ENCODE peak calls at places on chromosome 4, in four cellular contexts. N is HepG2, P is K562, Q is GM12878. A is an unnamed sample.

GRCh38 chr4:71261633-71262121 is 77.1 kb upstream of the SLC4A4 start:
- ATAC-seq in Q (peak; percentile 6), N (no peak), P (no peak), A (no peak)

GRCh38 chr4:43453058-43453457 is 560.5 kb downstream of the GRXCR1 start:
- ATAC-seq in N (peak; percentile 63), Q (no peak), P (no peak), A (no peak)

GRCh38 chr4:111048316-111048715 is 425.4 kb upstream of the PITX2 start:
- ATAC-seq in N (no peak), P (no peak), Q (no peak), A (no peak)

GRCh38 chr4:48538358-48538757 is 48.3 kb downstream of the ZAR1 start:
- ATAC-seq in N (no peak), Q (no peak), P (no peak), A (no peak)

GRCh38 chr4:83618431-83618830 is 82.5 kb downstream of the GPAT3 start:
- ATAC-seq in N (peak; percentile 95), P (peak; percentile 76), Q (no peak), A (peak; percentile 88)

GRCh38 chr4:1240721-1241465 is 8.0 kb downstream of the CTBP1 start:
- ATAC-seq in N (no peak), P (no peak), Q (no peak), A (no peak)

GRCh38 chr4:98242538-98242937 is 18.6 kb upstream of the RAP1GDS1 start:
- ATAC-seq in N (no peak), P (no peak), Q (no peak), A (no peak)

GRCh38 chr4:187059895-187060294 is 336.2 kb upstream of the FAT1 start:
- ATAC-seq in N (no peak), Q (no peak), P (no peak), A (no peak)

GRCh38 chr4:158170691-158171455 is 2.0 kb downstream of the GASK1B start:
- ATAC-seq in Q (peak; percentile 72), N (peak; percentile 81), P (peak; percentile 83), A (peak; percentile 51)

GRCh38 chr4:24774452-24774851 is 20.9 kb upstream of the SOD3 start:
- ATAC-seq in N (no peak), Q (no peak), P (no peak), A (no peak)

GRCh38 chr4:184189966-184190365 is 27.7 kb downstream of the ENPP6 start:
- ATAC-seq in N (no peak), Q (no peak), P (no peak), A (no peak)

GRCh38 chr4:153506972-153507678 is 41.0 kb downstream of the TMEM131L start:
- ATAC-seq in N (peak; percentile 41), P (peak; percentile 86), Q (no peak), A (no peak)

GRCh38 chr4:74283614-74284013 is 24.7 kb upstream of the EPGN start:
- ATAC-seq in P (no peak), Q (no peak), N (no peak), A (no peak)

GRCh38 chr4:68732653-68733466 is 62.4 kb upstream of the UGT2B15 start:
- ATAC-seq in Q (peak; percentile 90), P (no peak), N (peak; percentile 97), A (no peak)

GRCh38 chr4:99708551-99708950 is 50.9 kb upstream of the C4orf54 start:
- ATAC-seq in N (no peak), Q (no peak), P (no peak), A (no peak)

GRCh38 chr4:142406051-142406549 is 440.0 kb downstream of the INPP4B start:
- ATAC-seq in P (no peak), N (no peak), Q (peak; percentile 67), A (no peak)

GRCh38 chr4:118335316-118335715 is 17.5 kb downstream of the PRSS12 start:
- ATAC-seq in Q (no peak), N (no peak), P (no peak), A (no peak)

GRCh38 chr4:102598759-102599379 is 97.7 kb downstream of the NFKB1 start:
- ATAC-seq in P (no peak), N (no peak), Q (peak; percentile 66), A (no peak)

GRCh38 chr4:14111730-14112171 is 484.2 kb upstream of the BOD1L1 start:
- ATAC-seq in N (no peak), Q (no peak), P (no peak), A (no peak)

GRCh38 chr4:10015140-10015753 is 6.0 kb downstream of the SLC2A9 start:
- ATAC-seq in N (peak; percentile 16), Q (peak; percentile 51), P (no peak), A (no peak)

GRCh38 chr4:68259191-68259590 is 13.7 kb upstream of the TMPRSS11B start:
- ATAC-seq in P (no peak), Q (no peak), N (no peak), A (no peak)

GRCh38 chr4:15568814-15569213 is 86.3 kb downstream of the FBXL5 start:
- ATAC-seq in Q (no peak), P (no peak), N (no peak), A (no peak)

GRCh38 chr4:77728420-77728819 is 90.7 kb downstream of the CNOT6L start:
- ATAC-seq in Q (no peak), P (no peak), N (peak; percentile 31), A (no peak)

GRCh38 chr4:3184725-3185124 is 64.2 kb upstream of the MSANTD1 start:
- ATAC-seq in Q (no peak), N (no peak), P (no peak), A (no peak)

GRCh38 chr4:77629885-77630284 is 24.3 kb downstream of the CXCL13 start:
- ATAC-seq in Q (peak; percentile 78), N (no peak), P (no peak), A (no peak)

GRCh38 chr4:67229148-67229547 is 316.2 kb downstream of the CENPC start:
- ATAC-seq in Q (no peak), N (no peak), P (no peak), A (no peak)

GRCh38 chr4:15479913-15480185 is 10.2 kb downstream of the CC2D2A start:
- ATAC-seq in P (no peak), N (no peak), Q (no peak), A (peak; percentile 38)

GRCh38 chr4:88897180-88897579 is 159.8 kb downstream of the FAM13A start:
- ATAC-seq in N (no peak), Q (no peak), P (no peak), A (no peak)

GRCh38 chr4:24024597-24024996 is 134.8 kb upstream of the PPARGC1A start:
- ATAC-seq in P (no peak), Q (no peak), N (no peak), A (no peak)

DNA sequence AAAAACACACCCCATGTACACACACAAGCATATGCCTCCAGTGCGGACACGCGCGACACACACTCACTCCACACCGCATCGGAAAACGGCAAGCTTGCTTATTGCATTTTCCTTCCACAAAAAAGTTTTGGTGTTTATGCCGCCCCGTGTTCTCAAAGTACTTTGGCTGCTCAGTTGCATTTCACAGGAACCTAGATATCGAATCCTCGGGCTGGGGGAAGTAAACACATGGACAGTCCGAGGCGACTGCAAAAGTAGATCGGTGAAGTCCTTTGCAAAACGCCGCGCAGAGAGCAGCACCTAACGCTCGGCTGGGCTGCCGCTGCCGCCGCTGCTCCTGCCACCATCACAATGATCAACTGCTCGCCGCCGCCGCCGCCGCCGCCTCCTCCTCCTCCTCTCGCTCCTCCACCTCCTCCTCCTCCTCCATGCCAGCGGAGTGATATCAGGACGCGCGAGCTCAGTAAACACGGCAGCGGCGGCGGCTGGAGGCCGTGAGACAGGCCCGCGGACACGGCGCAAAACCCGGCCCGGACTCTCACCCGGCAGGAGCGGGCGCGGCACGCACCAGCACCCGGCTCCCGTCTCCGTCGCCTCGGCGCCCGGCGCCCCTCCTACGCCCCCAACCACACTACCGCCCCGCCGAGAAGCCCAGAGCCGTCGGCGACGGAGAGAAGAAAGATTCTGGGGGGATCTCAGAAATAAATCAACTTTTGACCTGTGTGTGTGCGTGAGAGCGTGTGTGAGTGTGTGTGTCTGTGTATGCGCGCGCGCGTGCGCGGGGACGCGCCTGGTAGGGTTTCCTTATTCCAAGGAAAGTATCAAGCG is at the start of gene MAML3:
- ATAC-seq in N (peak; percentile 83), P (peak; percentile 73), Q (peak; percentile 77), A (peak; percentile 69)
- TF ChIP-seq POLR2A in N (no peak), P (peak; percentile 36), Q (no peak), A (peak; percentile 65)

DNA sequence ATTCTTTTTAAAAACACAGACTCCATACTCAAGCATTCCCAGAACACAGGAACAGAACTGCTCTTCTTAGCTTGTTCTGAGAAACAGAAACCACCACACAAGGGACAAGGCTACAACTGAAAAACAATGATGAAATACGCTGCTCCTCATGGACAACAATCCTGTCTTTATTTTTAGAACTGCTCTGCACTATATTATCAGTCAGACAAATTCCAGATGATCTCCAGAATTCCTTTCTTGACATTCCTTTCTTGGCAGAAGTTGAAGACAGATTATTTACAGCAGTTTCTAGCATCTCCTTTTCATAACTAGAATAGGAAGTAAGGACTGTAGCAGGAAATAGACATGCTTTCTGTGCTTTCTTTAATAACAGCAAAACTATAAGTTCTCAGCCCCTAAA is 36.1 kb downstream of the ANTXR2 start:
- ATAC-seq in P (peak; percentile 75), Q (no peak), N (no peak), A (peak; percentile 97)
- TF ChIP-seq EP300 in P (no peak), Q (no peak), N (no peak), A (no peak)

GRCh38 chr4:173534439-173534838 is 4.4 kb upstream of the HAND2 start:
- ATAC-seq in Q (no peak), N (no peak), P (no peak), A (no peak)
- TF ChIP-seq POLR2AphosphoS5 in Q (no peak), N (no peak), P (no peak), A (no peak)

DNA sequence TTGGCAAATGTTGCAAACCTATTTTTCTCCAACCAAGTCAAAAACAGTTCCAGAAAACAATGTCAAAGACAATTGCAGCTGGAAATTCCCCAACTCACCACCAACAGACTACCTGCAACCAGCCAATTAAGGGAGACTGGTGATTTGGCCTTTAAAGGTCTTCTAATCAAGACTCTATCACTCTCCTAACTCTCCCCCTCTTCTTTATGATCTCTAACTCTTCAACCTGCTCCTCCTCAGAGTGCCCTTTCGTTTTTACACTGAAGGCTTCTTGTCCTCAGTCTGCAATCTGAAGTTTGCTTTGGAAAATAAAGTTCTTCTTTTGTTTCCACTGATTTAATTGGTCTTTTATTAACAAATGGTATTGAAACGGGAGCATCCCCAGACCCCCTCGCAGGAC is 203.9 kb downstream of the TECRL start:
- ATAC-seq in Q (peak; percentile 51), N (no peak), P (no peak), A (no peak)
- TF ChIP-seq POLR2A in Q (no peak), N (no peak), P (no peak), A (no peak)

DNA sequence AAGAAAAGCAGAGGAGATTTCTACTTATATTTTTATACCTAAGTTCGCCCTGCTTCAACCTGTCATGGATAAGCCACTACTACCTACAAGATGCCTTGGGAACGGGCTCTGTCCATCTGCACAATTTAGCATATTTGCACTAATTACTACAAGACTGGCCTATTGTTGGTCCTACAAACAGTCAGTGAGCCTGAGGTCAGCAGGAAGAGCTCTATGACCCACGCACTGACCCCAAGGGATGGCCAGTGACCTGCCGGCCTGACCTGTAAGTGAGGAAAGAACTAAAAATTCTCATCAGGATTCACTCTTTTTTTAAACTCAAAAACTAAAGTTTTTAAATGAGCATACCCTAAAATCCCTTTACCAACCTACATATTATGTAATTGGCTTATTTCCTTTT is 142.0 kb downstream of the COL25A1 start:
- ATAC-seq in Q (no peak), N (no peak), P (peak; percentile 57), A (no peak)
- TF ChIP-seq EP300 in Q (no peak), N (no peak), P (no peak), A (no peak)